ENCODE peak calls at places on chromosomes 4 and X, in five cellular contexts. One of them, this sample, is unnamed.

GRCh38 chr4:164902608-164903007 is 25.6 kb downstream of the APELA start:
- DNase-seq in GM23248: no peak
- DNase-seq in astrocyte: no peak
- DNase-seq in neural progenitor cell: no peak
- DNase-seq in HCT116: no peak
- DNase-seq in this sample: no peak

GRCh38 chrX:103953353-103953752 is 9.1 kb upstream of the TMSB15B start:
- DNase-seq in GM23248: no peak
- DNase-seq in astrocyte: no peak
- DNase-seq in neural progenitor cell: no peak
- DNase-seq in HCT116: no peak
- DNase-seq in this sample: no peak

GRCh38 chr4:68498413-68499007 is 51.2 kb downstream of the TMPRSS11E start:
- DNase-seq in GM23248: peak
- DNase-seq in astrocyte: peak
- DNase-seq in neural progenitor cell: peak
- DNase-seq in HCT116: peak
- DNase-seq in this sample: peak

GRCh38 chrX:24332868-24333267 is 19.0 kb upstream of the SUPT20HL2 start:
- DNase-seq in GM23248: no peak
- DNase-seq in astrocyte: peak
- DNase-seq in neural progenitor cell: no peak
- DNase-seq in HCT116: no peak
- DNase-seq in this sample: no peak

GRCh38 chr4:84965558-84966381 is 720 bp downstream of the WDFY3 start:
- DNase-seq in GM23248: peak
- DNase-seq in astrocyte: no peak
- DNase-seq in neural progenitor cell: peak
- DNase-seq in HCT116: no peak
- DNase-seq in this sample: peak

GRCh38 chr4:104941661-104942062 is 205.0 kb upstream of the TET2 start:
- DNase-seq in GM23248: no peak
- DNase-seq in astrocyte: peak
- DNase-seq in neural progenitor cell: no peak
- DNase-seq in HCT116: no peak
- DNase-seq in this sample: no peak

GRCh38 chrX:119236599-119237525 is 777 bp downstream of the PGRMC1 start:
- DNase-seq in GM23248: peak
- DNase-seq in astrocyte: peak
- DNase-seq in neural progenitor cell: peak
- DNase-seq in HCT116: no peak
- DNase-seq in this sample: no peak

GRCh38 chr4:14196141-14196540 is 568.6 kb upstream of the BOD1L1 start:
- DNase-seq in GM23248: peak
- DNase-seq in astrocyte: peak
- DNase-seq in neural progenitor cell: peak
- DNase-seq in HCT116: no peak
- DNase-seq in this sample: no peak

GRCh38 chr4:146790515-146790914 is 151.8 kb downstream of the POU4F2 start:
- DNase-seq in GM23248: peak
- DNase-seq in astrocyte: no peak
- DNase-seq in neural progenitor cell: no peak
- DNase-seq in HCT116: no peak
- DNase-seq in this sample: no peak

GRCh38 chr4:38266616-38267015 is 306.4 kb downstream of the PTTG2 start:
- DNase-seq in GM23248: peak
- DNase-seq in astrocyte: peak
- DNase-seq in neural progenitor cell: no peak
- DNase-seq in HCT116: peak
- DNase-seq in this sample: peak

GRCh38 chr4:7817877-7818675 is 121.6 kb downstream of the AFAP1 start:
- DNase-seq in GM23248: no peak
- DNase-seq in astrocyte: peak
- DNase-seq in neural progenitor cell: no peak
- DNase-seq in HCT116: no peak
- DNase-seq in this sample: no peak

GRCh38 chr4:77001907-77002306 is 52.4 kb downstream of the SEPTIN11 start:
- DNase-seq in GM23248: peak
- DNase-seq in astrocyte: peak
- DNase-seq in neural progenitor cell: peak
- DNase-seq in HCT116: no peak
- DNase-seq in this sample: no peak

GRCh38 chr4:168868044-168868855 is 141.8 kb downstream of the CBR4 start:
- DNase-seq in GM23248: peak
- DNase-seq in astrocyte: peak
- DNase-seq in neural progenitor cell: no peak
- DNase-seq in HCT116: no peak
- DNase-seq in this sample: peak

GRCh38 chrX:45748443-45748842 is 547.8 kb upstream of the DIPK2B start:
- DNase-seq in GM23248: peak
- DNase-seq in astrocyte: peak
- DNase-seq in neural progenitor cell: no peak
- DNase-seq in HCT116: no peak
- DNase-seq in this sample: no peak

GRCh38 chr4:85084371-85085170 is 118.1 kb upstream of the WDFY3 start:
- DNase-seq in GM23248: peak
- DNase-seq in astrocyte: peak
- DNase-seq in neural progenitor cell: peak
- DNase-seq in HCT116: peak
- DNase-seq in this sample: no peak

GRCh38 chrX:17414839-17415238 is 39.8 kb downstream of the NHS start:
- DNase-seq in GM23248: no peak
- DNase-seq in astrocyte: no peak
- DNase-seq in neural progenitor cell: peak
- DNase-seq in HCT116: no peak
- DNase-seq in this sample: no peak

GRCh38 chrX:39821011-39821708 is 276.6 kb downstream of the BCOR start:
- DNase-seq in GM23248: peak
- DNase-seq in astrocyte: peak
- DNase-seq in neural progenitor cell: peak
- DNase-seq in HCT116: no peak
- DNase-seq in this sample: peak

GRCh38 chr4:113758361-113758760 is 3.2 kb downstream of the CAMK2D start:
- DNase-seq in GM23248: peak
- DNase-seq in astrocyte: peak
- DNase-seq in neural progenitor cell: no peak
- DNase-seq in HCT116: no peak
- DNase-seq in this sample: peak

GRCh38 chr4:48340276-48340904 is 939 bp upstream of the SLAIN2 start:
- DNase-seq in GM23248: peak
- DNase-seq in astrocyte: peak
- DNase-seq in neural progenitor cell: peak
- DNase-seq in HCT116: no peak
- DNase-seq in this sample: peak

GRCh38 chr4:40924096-40924792 is 174.5 kb downstream of the NSUN7 start:
- DNase-seq in GM23248: peak
- DNase-seq in astrocyte: no peak
- DNase-seq in neural progenitor cell: peak
- DNase-seq in HCT116: peak
- DNase-seq in this sample: peak

GRCh38 chr4:72505314-72505744 is 63.7 kb downstream of the ADAMTS3 start:
- DNase-seq in GM23248: peak
- DNase-seq in astrocyte: peak
- DNase-seq in neural progenitor cell: peak
- DNase-seq in HCT116: peak
- DNase-seq in this sample: peak

GRCh38 chrX:11664211-11664888 is 1.4 kb downstream of the ARHGAP6 start:
- DNase-seq in GM23248: peak
- DNase-seq in astrocyte: peak
- DNase-seq in neural progenitor cell: peak
- DNase-seq in HCT116: no peak
- DNase-seq in this sample: no peak
- H3K4me3 ChIP-seq in GM23248: peak
- H3K4me3 ChIP-seq in astrocyte: peak
- H3K4me3 ChIP-seq in neural progenitor cell: peak
- H3K4me3 ChIP-seq in HCT116: no peak
- H3K4me3 ChIP-seq in this sample: peak

DNA sequence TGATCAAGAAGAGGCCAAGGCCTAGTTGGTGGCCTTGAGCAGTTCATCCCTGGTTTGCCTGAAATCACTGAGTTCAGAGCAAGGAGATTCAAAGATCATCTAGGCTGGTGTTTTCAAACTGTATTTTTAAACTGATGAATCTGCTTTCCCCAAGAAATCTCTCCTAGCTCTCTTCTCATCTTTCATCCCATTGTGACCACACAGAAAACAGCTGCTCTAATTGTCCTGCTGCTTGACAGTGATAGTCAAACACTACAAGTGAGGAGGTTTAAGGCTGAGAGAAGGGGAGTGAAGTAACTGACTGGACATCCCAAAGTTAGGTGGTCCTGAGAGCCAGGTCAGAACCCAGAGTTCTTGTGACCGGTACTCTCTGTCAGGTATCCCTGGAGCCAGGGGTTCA is 91.5 kb downstream of the LNX1 start:
- DNase-seq in GM23248: no peak
- DNase-seq in astrocyte: no peak
- DNase-seq in neural progenitor cell: no peak
- DNase-seq in HCT116: no peak
- DNase-seq in this sample: no peak
- H2AFZ ChIP-seq in GM23248: no peak
- H2AFZ ChIP-seq in astrocyte: no peak
- H2AFZ ChIP-seq in neural progenitor cell: no peak
- H2AFZ ChIP-seq in HCT116: no peak
- H2AFZ ChIP-seq in this sample: no peak

DNA sequence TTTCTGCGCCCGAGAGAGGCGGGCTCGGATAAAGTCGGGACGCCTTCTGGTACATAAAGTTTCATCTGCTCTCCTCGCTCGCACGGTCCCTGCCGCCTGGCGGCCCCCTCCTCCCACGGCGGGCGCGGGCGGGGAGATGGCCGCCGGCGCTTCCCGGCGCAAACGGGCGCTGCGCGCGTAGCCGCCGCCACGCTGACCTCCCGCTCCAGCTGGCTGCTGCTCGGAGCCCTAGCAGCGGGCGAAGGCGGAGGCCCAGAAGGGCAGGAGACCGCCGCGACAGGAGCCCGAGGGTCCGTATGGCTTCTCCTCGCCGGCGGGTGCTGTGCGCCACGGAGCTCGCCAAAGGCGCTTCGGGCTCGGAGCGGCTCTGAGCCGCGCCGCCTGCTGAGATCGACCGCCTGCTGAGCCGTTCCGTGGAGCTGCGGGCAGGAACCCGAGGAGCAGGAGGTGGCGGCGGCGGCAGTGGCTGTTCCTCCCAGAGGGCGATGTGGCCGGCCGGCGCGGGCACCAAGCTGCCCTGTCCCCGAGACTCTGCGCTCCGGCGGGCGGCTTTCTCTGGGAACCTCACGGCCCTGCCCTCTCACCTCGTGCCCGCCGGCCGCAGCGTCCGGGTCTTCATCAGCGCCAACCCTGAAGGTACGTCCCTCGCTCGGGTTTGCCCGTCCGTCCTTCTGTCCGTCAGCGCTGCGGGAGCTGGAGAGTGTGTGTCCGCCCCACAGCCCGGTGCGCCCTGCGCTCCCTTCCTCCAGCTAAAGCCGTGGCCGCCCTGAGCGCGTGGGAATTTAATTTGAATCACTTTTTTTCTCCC is at the start of gene NWD2:
- DNase-seq in GM23248: peak
- DNase-seq in astrocyte: no peak
- DNase-seq in neural progenitor cell: peak
- DNase-seq in HCT116: no peak
- DNase-seq in this sample: peak
- H3K4me3 ChIP-seq in GM23248: no peak
- H3K4me3 ChIP-seq in astrocyte: no peak
- H3K4me3 ChIP-seq in neural progenitor cell: peak
- H3K4me3 ChIP-seq in HCT116: no peak
- H3K4me3 ChIP-seq in this sample: no peak

DNA sequence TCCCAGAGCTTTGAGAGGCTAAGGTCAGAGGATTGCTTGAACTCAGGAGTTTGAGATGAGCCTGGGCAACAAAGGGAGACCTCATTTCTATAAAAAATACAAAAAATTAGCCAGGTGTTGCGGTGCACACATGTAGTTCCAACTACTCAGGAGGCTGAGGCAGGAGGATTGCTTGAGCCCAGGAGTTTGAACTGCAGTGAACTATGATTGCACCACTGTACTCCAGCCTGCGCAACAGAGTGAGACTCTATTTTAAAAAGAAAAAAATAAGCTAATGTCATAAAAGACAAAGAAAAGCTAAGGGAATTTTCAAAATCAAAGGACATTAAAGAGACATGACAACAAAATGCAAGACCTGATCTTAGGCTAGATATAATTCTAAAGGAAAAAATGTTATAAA is 75.1 kb downstream of the SPRY1 start:
- DNase-seq in GM23248: no peak
- DNase-seq in astrocyte: no peak
- DNase-seq in neural progenitor cell: no peak
- DNase-seq in HCT116: no peak
- DNase-seq in this sample: no peak
- H2AFZ ChIP-seq in GM23248: no peak
- H2AFZ ChIP-seq in astrocyte: no peak
- H2AFZ ChIP-seq in neural progenitor cell: no peak
- H2AFZ ChIP-seq in HCT116: no peak
- H2AFZ ChIP-seq in this sample: no peak

GRCh38 chr4:52977252-52977651 is 115.1 kb downstream of the RASL11B start:
- DNase-seq in GM23248: no peak
- DNase-seq in astrocyte: no peak
- DNase-seq in neural progenitor cell: no peak
- DNase-seq in HCT116: no peak
- DNase-seq in this sample: no peak
- H3K4me3 ChIP-seq in GM23248: no peak
- H3K4me3 ChIP-seq in astrocyte: no peak
- H3K4me3 ChIP-seq in neural progenitor cell: no peak
- H3K4me3 ChIP-seq in HCT116: no peak
- H3K4me3 ChIP-seq in this sample: no peak

GRCh38 chr4:173464486-173464885 is 65.5 kb downstream of the HAND2 start:
- DNase-seq in GM23248: no peak
- DNase-seq in astrocyte: no peak
- DNase-seq in neural progenitor cell: no peak
- DNase-seq in HCT116: no peak
- DNase-seq in this sample: no peak

GRCh38 chr4:173468314-173468713 is 61.7 kb downstream of the HAND2 start:
- DNase-seq in GM23248: no peak
- DNase-seq in astrocyte: no peak
- DNase-seq in neural progenitor cell: no peak
- DNase-seq in HCT116: no peak
- DNase-seq in this sample: no peak

GRCh38 chr4:173466101-173466500 is 63.9 kb downstream of the HAND2 start:
- DNase-seq in GM23248: no peak
- DNase-seq in astrocyte: peak
- DNase-seq in neural progenitor cell: no peak
- DNase-seq in HCT116: no peak
- DNase-seq in this sample: no peak

GRCh38 chr4:173463816-173464215 is 64.9 kb upstream of the SCRG1 start:
- DNase-seq in GM23248: no peak
- DNase-seq in astrocyte: no peak
- DNase-seq in neural progenitor cell: no peak
- DNase-seq in HCT116: no peak
- DNase-seq in this sample: no peak

DNA sequence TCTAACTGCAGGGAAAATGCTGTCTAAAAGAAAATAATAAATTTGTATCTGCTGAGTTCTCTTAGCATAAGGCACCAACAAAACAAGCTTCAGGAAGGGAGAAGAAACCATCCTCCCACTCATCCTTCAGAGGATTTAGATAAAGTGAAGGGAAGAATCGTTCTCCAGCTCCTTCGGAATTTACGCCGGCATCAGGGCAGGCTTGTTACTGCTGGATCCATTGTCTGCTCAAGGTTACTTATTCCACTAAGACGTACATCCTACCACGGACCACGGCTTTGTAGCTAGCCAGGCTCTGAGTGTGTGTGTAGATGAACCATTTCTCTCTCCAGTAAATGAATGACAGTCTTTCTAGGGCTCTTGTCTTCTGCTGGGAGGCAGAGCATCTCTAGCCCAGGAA is 60.4 kb downstream of the HAND2 start:
- DNase-seq in GM23248: no peak
- DNase-seq in astrocyte: no peak
- DNase-seq in neural progenitor cell: peak
- DNase-seq in HCT116: no peak
- DNase-seq in this sample: no peak
- H2AFZ ChIP-seq in GM23248: no peak
- H2AFZ ChIP-seq in astrocyte: no peak
- H2AFZ ChIP-seq in neural progenitor cell: no peak
- H2AFZ ChIP-seq in HCT116: no peak
- H2AFZ ChIP-seq in this sample: no peak